ENCODE peak calls at places on chromosomes 7 and 10, in ten cellular contexts. F is substantia nigra, K is glutamatergic neuron, V is neuronal stem cell, R is GM13977, G is cardiac septum, U is left ventricle myocardium superior, B is AG10803, W is RCC 7860, C is caudate nucleus. T is an unnamed sample.

GRCh38 chr10:114309111-114309651 is 70.1 kb downstream of the VWA2 start:
- DNase-seq in C (no peak), K (no peak), V (no peak), R (no peak), G (peak; percentile 29), U (no peak), W (no peak), B (peak; percentile 47), F (no peak), T (no peak)

GRCh38 chr7:138204989-138205298 is 128.7 kb downstream of the AKR1D1 start:
- DNase-seq in G (no peak), V (no peak), F (no peak), R (no peak), W (no peak), K (no peak), U (no peak), C (no peak), B (no peak), T (no peak)

GRCh38 chr7:34991938-34992840 is 45.1 kb downstream of the DPY19L1 start:
- DNase-seq in K (no peak), U (no peak), F (no peak), R (no peak), V (no peak), C (no peak), B (peak; percentile 14), G (no peak), W (peak; percentile 85), T (no peak)

GRCh38 chr10:5625992-5626777 is 40.2 kb downstream of the ASB13 start:
- DNase-seq in B (no peak), U (no peak), V (no peak), C (no peak), R (no peak), F (no peak), W (no peak), K (no peak), G (no peak), T (no peak)

GRCh38 chr10:75403144-75404022 is 1.8 kb upstream of the ZNF503 start:
- DNase-seq in B (peak; percentile 28), K (peak; percentile 52), W (peak; percentile 7), R (peak; percentile 48), U (peak; percentile 54), C (no peak), V (peak; percentile 71), F (peak; percentile 44), G (no peak), T (peak; percentile 45)

GRCh38 chr7:36523371-36523953 is 133.8 kb downstream of the ANLN start:
- DNase-seq in R (no peak), C (no peak), G (no peak), F (no peak), W (no peak), U (no peak), V (no peak), B (no peak), K (no peak), T (no peak)

GRCh38 chr10:125014984-125015944 is 73.3 kb downstream of the ZRANB1 start:
- DNase-seq in G (peak; percentile 73), R (no peak), V (no peak), U (peak; percentile 63), B (no peak), C (no peak), K (no peak), F (peak; percentile 44), W (no peak), T (no peak)

GRCh38 chr7:936131-937054 is 18.1 kb downstream of the ADAP1 start:
- DNase-seq in C (no peak), B (no peak), R (peak; percentile 91), V (no peak), K (no peak), G (no peak), W (no peak), F (no peak), U (peak; percentile 14), T (no peak)

T was measured in neural crest cell.